ENCODE peak calls at places on chromosomes 3 and 15, in four cellular contexts. L is GM12878, Y is suprapubic skin, J is HepG2. D is an unnamed sample.
A peak's percentile ranks its signal among the peaks of the same experiment; 100 is the strongest.

GRCh38 chr3:114019486-114019885 is 36.8 kb downstream of the CCDC191 start:
- DNase-seq in L (no peak), Y (no peak), J (no peak), D (no peak)

GRCh38 chr3:181075098-181075497 is 85.6 kb upstream of the DNAJC19 start:
- DNase-seq in L (no peak), Y (no peak), J (no peak), D (no peak)

GRCh38 chr3:129694228-129694627 is 87.8 kb upstream of the PLXND1 start:
- DNase-seq in L (no peak), Y (no peak), J (no peak), D (no peak)

GRCh38 chr15:51828621-51829359 is 663 bp upstream of the TMOD3 start:
- DNase-seq in L (no peak), Y (no peak), J (no peak), D (no peak)

GRCh38 chr3:46123646-46124045 is 84.5 kb downstream of the CCR1 start:
- DNase-seq in L (no peak), Y (no peak), J (no peak), D (no peak)

GRCh38 chr15:78044407-78045155 is 32.9 kb downstream of the TBC1D2B start:
- DNase-seq in L (no peak), Y (no peak), J (no peak), D (no peak)

GRCh38 chr3:60775956-60776355 is 475.3 kb downstream of the FHIT start:
- DNase-seq in L (no peak), Y (no peak), J (no peak), D (no peak)

GRCh38 chr3:193559100-193559499 is 4.4 kb upstream of the ATP13A4 start:
- DNase-seq in L (no peak), Y (no peak), J (no peak), D (no peak)

GRCh38 chr3:99111235-99111634 is 209.7 kb upstream of the DCBLD2 start:
- DNase-seq in L (no peak), Y (no peak), J (no peak), D (peak; percentile 79)

GRCh38 chr3:181969925-181970324 is 258.2 kb downstream of the SOX2 start:
- DNase-seq in L (no peak), Y (no peak), J (no peak), D (no peak)

GRCh38 chr3:104102386-104102785 is 1264.3 kb upstream of the ALCAM start:
- DNase-seq in L (peak; percentile 23), Y (no peak), J (peak; percentile 29), D (no peak)

GRCh38 chr3:197807969-197808587 is 17.0 kb downstream of the LRCH3 start:
- DNase-seq in L (no peak), Y (no peak), J (no peak), D (no peak)

GRCh38 chr3:47399016-47399415 is 18.2 kb downstream of the PTPN23 start:
- DNase-seq in L (no peak), Y (no peak), J (no peak), D (no peak)

GRCh38 chr15:34126522-34126921 is 24.6 kb downstream of the PGBD4 start:
- DNase-seq in L (no peak), Y (no peak), J (no peak), D (no peak)

GRCh38 chr3:13483988-13484695 is 4.0 kb downstream of the HDAC11 start:
- DNase-seq in L (no peak), Y (no peak), J (no peak), D (no peak)

GRCh38 chr3:102016417-102016816 is 167.1 kb downstream of the NFKBIZ start:
- DNase-seq in L (no peak), Y (no peak), J (no peak), D (no peak)

GRCh38 chr15:44015555-44015954 is 179.5 kb downstream of the FRMD5 start:
- DNase-seq in L (no peak), Y (no peak), J (peak; percentile 21), D (no peak)

GRCh38 chr3:3806092-3806491 is 6.9 kb downstream of the LRRN1 start:
- DNase-seq in L (no peak), Y (no peak), J (no peak), D (no peak)

GRCh38 chr15:39230205-39230916 is 350.5 kb upstream of the THBS1 start:
- DNase-seq in L (no peak), Y (no peak), J (no peak), D (no peak)

GRCh38 chr15:39232512-39232911 is 348.4 kb upstream of the THBS1 start:
- DNase-seq in L (no peak), Y (no peak), J (no peak), D (no peak)

GRCh38 chr15:39227001-39227400 is 353.9 kb upstream of the THBS1 start:
- DNase-seq in L (no peak), Y (no peak), J (no peak), D (no peak)

GRCh38 chr15:39228889-39229288 is 352.0 kb upstream of the THBS1 start:
- DNase-seq in L (no peak), Y (no peak), J (no peak), D (no peak)

GRCh38 chr15:39230917-39231285 is 350.0 kb upstream of the THBS1 start:
- DNase-seq in L (no peak), Y (no peak), J (no peak), D (no peak)
- TF ChIP-seq POLR2AphosphoS5 in L (no peak), Y (no peak), J (no peak), D (no peak)

DNA sequence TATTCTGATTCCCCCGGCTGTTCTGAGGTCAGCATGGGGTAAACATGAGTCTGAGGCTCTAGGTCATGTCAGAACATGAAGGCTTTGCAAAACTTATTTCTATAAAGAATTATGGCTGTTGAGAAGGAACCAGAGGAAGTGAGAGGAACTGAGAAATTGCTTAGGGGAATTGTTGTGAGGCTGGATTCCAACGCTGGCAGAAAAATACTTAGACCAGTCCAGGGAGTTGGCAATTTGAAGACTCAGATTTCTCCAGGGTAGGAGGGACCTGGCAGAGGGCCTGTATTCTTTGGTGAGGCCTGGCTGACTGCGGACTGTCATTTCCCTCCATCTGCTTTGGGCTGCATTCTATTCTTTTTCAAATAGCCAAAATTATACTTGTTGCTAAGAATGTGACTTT is 155.5 kb downstream of the PLD1 start:
- DNase-seq in L (no peak), Y (peak; percentile 86), J (no peak), D (no peak)
- H3K27ac ChIP-seq in L (peak overlapping the region; percentile 32), Y (peak overlapping the region; percentile 54), J (no peak overlapping the region), D (peak overlapping the region; percentile 40)

GRCh38 chr15:74127954-74128784 is 2.2 kb upstream of the ISLR2 start:
- DNase-seq in L (no peak), Y (no peak), J (no peak), D (no peak)

GRCh38 chr15:74130089-74130848 is at the start of gene ISLR2:
- DNase-seq in L (no peak), Y (no peak), J (no peak), D (no peak)

GRCh38 chr15:74129411-74130088 is 836 bp upstream of the ISLR2 start:
- DNase-seq in L (no peak), Y (no peak), J (no peak), D (no peak)

GRCh38 chr15:74128785-74129350 is 1.5 kb upstream of the ISLR2 start:
- DNase-seq in L (no peak), Y (no peak), J (no peak), D (no peak)

GRCh38 chr15:74127255-74127953 is 3.0 kb upstream of the ISLR2 start:
- DNase-seq in L (no peak), Y (peak; percentile 94), J (peak; percentile 58), D (no peak)
- TF ChIP-seq EP300 in L (no peak), Y (no peak), J (no peak), D (no peak)

GRCh38 chr15:70493376-70493775 is 270.0 kb downstream of the UACA start:
- DNase-seq in L (no peak), Y (no peak), J (no peak), D (no peak)

GRCh38 chr15:70495988-70496387 is 267.4 kb downstream of the UACA start:
- DNase-seq in L (no peak), Y (no peak), J (no peak), D (no peak)

GRCh38 chr15:70494529-70494860 is 268.9 kb downstream of the UACA start:
- DNase-seq in L (no peak), Y (no peak), J (no peak), D (no peak)

GRCh38 chr15:70493787-70494514 is 269.4 kb downstream of the UACA start:
- DNase-seq in L (no peak), Y (no peak), J (peak; percentile 8), D (no peak)

DNA sequence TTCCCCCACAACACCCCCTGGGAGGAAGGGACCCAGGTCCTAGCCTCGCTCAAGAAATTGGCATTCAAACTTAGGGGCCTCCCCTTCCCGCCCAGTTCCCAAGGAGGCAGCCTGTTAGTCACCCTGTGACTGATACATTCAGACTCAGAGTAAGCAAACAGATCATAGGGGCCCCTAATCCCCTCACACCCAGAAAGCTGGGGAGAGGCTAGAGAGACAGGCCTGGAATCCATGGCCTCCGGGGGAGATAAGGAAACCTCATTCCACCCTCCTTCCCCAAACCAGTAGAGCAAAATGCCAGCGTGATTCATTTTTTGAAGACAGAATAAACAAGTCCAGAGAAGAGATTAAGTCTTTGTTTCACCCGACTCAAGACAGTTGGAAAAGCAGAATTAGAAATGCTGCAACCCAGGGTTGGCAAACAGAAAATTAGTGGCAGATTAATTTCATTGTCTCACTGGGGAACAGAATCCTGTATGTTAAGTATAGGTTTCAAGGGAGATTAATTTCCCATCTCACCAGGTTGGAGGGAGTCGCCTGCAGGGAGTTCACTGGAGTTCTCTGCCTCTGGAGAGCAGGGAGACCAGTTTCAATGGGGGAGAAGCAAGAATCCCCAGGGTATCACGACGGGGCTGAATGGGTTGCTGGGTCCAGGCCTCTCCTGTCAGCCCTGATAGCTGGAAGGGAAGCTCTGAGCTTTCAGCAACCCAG is 268.3 kb downstream of the UACA start:
- DNase-seq in L (no peak), Y (no peak), J (peak; percentile 43), D (no peak)
- TF ChIP-seq POLR2AphosphoS5 in L (no peak), Y (no peak), J (no peak), D (no peak)

DNA sequence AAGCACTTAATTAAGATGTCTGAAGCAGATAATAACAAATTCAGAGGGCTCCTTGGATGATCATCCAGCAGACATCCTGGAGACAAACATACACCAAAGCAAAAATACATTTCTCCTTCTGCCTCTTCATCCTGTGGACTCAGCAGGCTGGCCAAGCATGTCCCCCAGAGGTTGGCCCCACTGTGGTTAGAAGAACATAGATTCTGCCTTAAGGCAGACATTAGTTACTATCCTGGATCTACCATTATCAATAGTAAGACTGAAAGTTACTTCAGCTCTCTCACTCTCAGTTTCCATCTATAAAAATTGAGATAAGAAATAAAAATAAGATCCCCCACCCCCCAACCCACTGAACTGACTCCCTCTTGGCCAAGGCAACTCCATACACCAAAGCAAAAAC is 28.6 kb upstream of the TGFBR2 start:
- DNase-seq in L (no peak), Y (no peak), J (no peak), D (no peak)
- H3K27ac ChIP-seq in L (no peak overlapping the region), Y (no peak overlapping the region), J (peak overlapping the region; percentile 23), D (no peak overlapping the region)

DNA sequence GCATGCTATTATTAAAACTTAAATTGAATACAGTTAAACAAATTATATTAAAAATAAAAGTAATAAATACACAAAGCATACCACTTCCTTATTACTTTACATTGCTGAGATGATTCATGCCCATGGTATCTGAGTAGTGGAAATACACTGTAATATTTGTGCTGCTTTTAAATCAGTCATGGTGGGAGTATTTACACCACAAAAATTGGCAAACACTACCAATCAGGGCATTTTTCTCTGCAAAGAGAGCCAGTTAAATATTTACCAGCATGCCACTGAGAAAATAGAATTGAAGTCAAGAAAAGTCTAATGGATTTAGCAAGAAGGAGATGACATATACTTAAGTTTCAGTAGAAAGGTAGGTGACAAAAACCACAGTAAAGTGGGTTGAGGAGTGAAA is 19.6 kb downstream of the PPARG start:
- DNase-seq in L (peak; percentile 3), Y (no peak), J (peak; percentile 86), D (no peak)
- TF ChIP-seq EP300 in L (no peak), Y (no peak), J (no peak), D (no peak)